ENCODE peak calls at places on chromosomes 12 and 14, in seven cellular contexts. V is dorsolateral prefrontal cortex, D is amygdala, A is AG10803, W is T-helper 9 cell, J is activated T-cell treated with anti-CD3 and anti-CD28 coated beads for 48 hours, N is glomerular endothelial cell. S is an unnamed sample.

GRCh38 chr12:112885204-112885603 is 21.6 kb upstream of the OAS1 start:
- DNase-seq in J (no peak), N (no peak), W (no peak), V (no peak), D (no peak), A (no peak), S (no peak)

GRCh38 chr14:96616168-96616681 is 114.0 kb downstream of the PAPOLA start:
- DNase-seq in V (no peak), J (no peak), D (no peak), W (no peak), A (no peak), N (no peak), S (no peak)

GRCh38 chr12:570949-571794 is 92.1 kb downstream of the NINJ2 start:
- DNase-seq in A (peak), J (no peak), D (no peak), N (no peak), V (no peak), W (no peak), S (no peak)

GRCh38 chr12:40240779-40241178 is 16.0 kb downstream of the LRRK2 start:
- DNase-seq in V (no peak), A (no peak), N (no peak), J (no peak), D (no peak), W (no peak), S (no peak)

GRCh38 chr12:47751561-47751960 is 7.1 kb downstream of the RAPGEF3 start:
- DNase-seq in W (no peak), A (no peak), J (no peak), D (no peak), N (no peak), V (no peak), S (no peak)

GRCh38 chr12:80188566-80188965 is 89.2 kb downstream of the OTOGL start:
- DNase-seq in J (no peak), W (no peak), D (no peak), N (no peak), V (no peak), A (no peak), S (no peak)

GRCh38 chr14:20904393-20905029 is 13.3 kb downstream of the RNASE3 start:
- DNase-seq in A (no peak), V (no peak), D (no peak), J (no peak), N (no peak), W (no peak), S (no peak)

GRCh38 chr12:65119063-65119462 is 2.0 kb downstream of the WIF1 start:
- DNase-seq in N (no peak), J (no peak), W (no peak), V (no peak), D (no peak), A (no peak), S (no peak)

GRCh38 chr12:7180685-7181084 is 8.8 kb upstream of the PEX5 start:
- DNase-seq in J (no peak), W (no peak), A (no peak), V (no peak), D (no peak), N (no peak), S (no peak)

GRCh38 chr12:6554168-6554989 is 1.5 kb downstream of the IFFO1 start:
- DNase-seq in W (peak), A (peak), N (no peak), J (peak), D (peak), V (no peak), S (peak)

GRCh38 chr12:31238764-31239387 is 87.1 kb downstream of the SINHCAF start:
- DNase-seq in A (peak), J (peak), V (peak), W (peak), N (peak), D (peak), S (no peak)

GRCh38 chr14:20610002-20610765 is 19.0 kb upstream of the RNASE12 start:
- DNase-seq in W (peak), D (peak), A (peak), J (peak), N (no peak), V (peak), S (peak)

GRCh38 chr12:120820885-120821510 is 83.2 kb downstream of the SPPL3 start:
- DNase-seq in J (peak), V (no peak), A (no peak), D (no peak), W (no peak), N (no peak), S (no peak)

GRCh38 chr14:104502060-104502459 is 77.5 kb upstream of the C14orf180 start:
- DNase-seq in V (no peak), J (no peak), N (no peak), A (no peak), W (no peak), D (no peak), S (no peak)

GRCh38 chr14:30551460-30551859 is 7.5 kb upstream of the G2E3 start:
- DNase-seq in W (no peak), N (no peak), D (no peak), V (no peak), A (no peak), J (no peak), S (no peak)

GRCh38 chr14:78519863-78520262 is 349.7 kb downstream of the NRXN3 start:
- DNase-seq in W (peak), V (no peak), A (no peak), J (no peak), N (peak), D (no peak), S (no peak)

GRCh38 chr14:69373104-69373503 is 25.0 kb downstream of the ERH start:
- DNase-seq in V (no peak), W (no peak), J (no peak), D (no peak), N (no peak), A (no peak), S (no peak)

GRCh38 chr12:128829870-128830504 is 6.2 kb upstream of the SLC15A4 start:
- DNase-seq in D (no peak), V (no peak), W (no peak), N (no peak), J (no peak), A (no peak), S (no peak)

GRCh38 chr14:57982802-57983201 is 116.9 kb upstream of the SLC35F4 start:
- DNase-seq in J (no peak), W (no peak), D (no peak), A (no peak), N (no peak), V (no peak), S (no peak)